ENCODE peak calls at places on chromosomes 1 and 21, in seven cellular contexts. One of them, this sample, is unnamed.

GRCh38 chr1:231731262-231731661 is 104.7 kb downstream of the DISC1 start:
- DNase-seq in H1: no peak
- DNase-seq in H9: no peak
- DNase-seq in PC-3: no peak
- DNase-seq in adipocyte: no peak
- DNase-seq in HepG2: no peak
- DNase-seq in IMR-90: no peak
- DNase-seq in this sample: no peak

GRCh38 chr1:169348356-169349036 is 19.1 kb downstream of the NME7 start:
- DNase-seq in H1: no peak
- DNase-seq in H9: no peak
- DNase-seq in PC-3: peak
- DNase-seq in adipocyte: peak
- DNase-seq in IMR-90: peak
- DNase-seq in HepG2: peak
- DNase-seq in this sample: peak

GRCh38 chr1:109677459-109677858 is 9.6 kb downstream of the GSTM2 start:
- DNase-seq in adipocyte: no peak
- DNase-seq in H1: no peak
- DNase-seq in HepG2: no peak
- DNase-seq in IMR-90: peak
- DNase-seq in H9: no peak
- DNase-seq in PC-3: no peak
- DNase-seq in this sample: no peak

GRCh38 chr1:152436593-152437338 is 22.7 kb upstream of the CRNN start:
- DNase-seq in IMR-90: no peak
- DNase-seq in HepG2: no peak
- DNase-seq in adipocyte: no peak
- DNase-seq in PC-3: peak
- DNase-seq in H1: no peak
- DNase-seq in H9: no peak
- DNase-seq in this sample: no peak

GRCh38 chr1:231702804-231703203 is 76.2 kb downstream of the DISC1 start:
- DNase-seq in H1: no peak
- DNase-seq in PC-3: peak
- DNase-seq in H9: no peak
- DNase-seq in HepG2: no peak
- DNase-seq in adipocyte: peak
- DNase-seq in IMR-90: peak
- DNase-seq in this sample: no peak

GRCh38 chr1:44812822-44813543 is 4.7 kb downstream of the BTBD19 start:
- DNase-seq in PC-3: no peak
- DNase-seq in HepG2: no peak
- DNase-seq in H1: no peak
- DNase-seq in adipocyte: no peak
- DNase-seq in H9: peak
- DNase-seq in IMR-90: no peak
- DNase-seq in this sample: no peak

GRCh38 chr21:15682182-15682895 is 47.4 kb upstream of the USP25 start:
- DNase-seq in H9: no peak
- DNase-seq in HepG2: peak
- DNase-seq in H1: no peak
- DNase-seq in adipocyte: peak
- DNase-seq in PC-3: peak
- DNase-seq in IMR-90: peak
- DNase-seq in this sample: no peak

GRCh38 chr1:112267929-112268328 is 128.1 kb upstream of the CTTNBP2NL start:
- DNase-seq in adipocyte: no peak
- DNase-seq in PC-3: no peak
- DNase-seq in H1: no peak
- DNase-seq in IMR-90: no peak
- DNase-seq in HepG2: no peak
- DNase-seq in H9: no peak
- DNase-seq in this sample: no peak

GRCh38 chr1:6465461-6466005 is 440 bp downstream of the TNFRSF25 start:
- DNase-seq in IMR-90: no peak
- DNase-seq in H1: no peak
- DNase-seq in H9: no peak
- DNase-seq in PC-3: no peak
- DNase-seq in HepG2: no peak
- DNase-seq in adipocyte: no peak
- DNase-seq in this sample: no peak

GRCh38 chr1:26469558-26469957 is 2.7 kb upstream of the HMGN2 start:
- DNase-seq in HepG2: no peak
- DNase-seq in PC-3: no peak
- DNase-seq in H9: no peak
- DNase-seq in adipocyte: no peak
- DNase-seq in IMR-90: no peak
- DNase-seq in H1: no peak
- DNase-seq in this sample: no peak

GRCh38 chr1:201447911-201448871 is 20.8 kb downstream of the PHLDA3 start:
- DNase-seq in H9: peak
- DNase-seq in adipocyte: peak
- DNase-seq in PC-3: peak
- DNase-seq in IMR-90: peak
- DNase-seq in HepG2: peak
- DNase-seq in H1: peak
- DNase-seq in this sample: peak

GRCh38 chr1:165841582-165842362 is 14.4 kb downstream of the UCK2 start:
- DNase-seq in HepG2: peak
- DNase-seq in H1: no peak
- DNase-seq in IMR-90: peak
- DNase-seq in adipocyte: peak
- DNase-seq in PC-3: peak
- DNase-seq in H9: no peak
- DNase-seq in this sample: no peak

GRCh38 chr21:44414291-44415072 is 40.8 kb upstream of the LRRC3 start:
- DNase-seq in PC-3: no peak
- DNase-seq in HepG2: no peak
- DNase-seq in H9: peak
- DNase-seq in H1: no peak
- DNase-seq in IMR-90: no peak
- DNase-seq in adipocyte: no peak
- DNase-seq in this sample: no peak

GRCh38 chr1:243470492-243470891 is 214.7 kb downstream of the SDCCAG8 start:
- DNase-seq in IMR-90: no peak
- DNase-seq in PC-3: no peak
- DNase-seq in H9: no peak
- DNase-seq in adipocyte: no peak
- DNase-seq in H1: no peak
- DNase-seq in HepG2: no peak
- DNase-seq in this sample: no peak

GRCh38 chr21:34202553-34203332 is 129.4 kb downstream of the MRPS6 start:
- DNase-seq in H9: peak
- DNase-seq in PC-3: no peak
- DNase-seq in IMR-90: no peak
- DNase-seq in adipocyte: no peak
- DNase-seq in H1: no peak
- DNase-seq in HepG2: no peak
- DNase-seq in this sample: peak

GRCh38 chr1:3454811-3455618 is 550 bp downstream of the ARHGEF16 start:
- DNase-seq in PC-3: peak
- DNase-seq in adipocyte: no peak
- DNase-seq in IMR-90: no peak
- DNase-seq in H9: peak
- DNase-seq in H1: peak
- DNase-seq in HepG2: peak
- DNase-seq in this sample: peak

GRCh38 chr1:225461533-225462428 is 33.9 kb upstream of the LBR start:
- DNase-seq in adipocyte: no peak
- DNase-seq in H1: no peak
- DNase-seq in HepG2: no peak
- DNase-seq in H9: no peak
- DNase-seq in IMR-90: no peak
- DNase-seq in PC-3: no peak
- DNase-seq in this sample: no peak
- H3K9ac ChIP-seq in adipocyte: no peak
- H3K9ac ChIP-seq in H1: no peak
- H3K9ac ChIP-seq in HepG2: no peak
- H3K9ac ChIP-seq in H9: no peak
- H3K9ac ChIP-seq in IMR-90: no peak
- H3K9ac ChIP-seq in PC-3: no peak
- H3K9ac ChIP-seq in this sample: peak

GRCh38 chr1:119631086-119631432 is 17.0 kb downstream of the ZNF697 start:
- DNase-seq in H9: no peak
- DNase-seq in adipocyte: no peak
- DNase-seq in H1: no peak
- DNase-seq in HepG2: no peak
- DNase-seq in PC-3: no peak
- DNase-seq in IMR-90: no peak
- DNase-seq in this sample: no peak

GRCh38 chr1:119632103-119632490 is 16.0 kb downstream of the ZNF697 start:
- DNase-seq in HepG2: no peak
- DNase-seq in H1: no peak
- DNase-seq in H9: no peak
- DNase-seq in IMR-90: no peak
- DNase-seq in adipocyte: no peak
- DNase-seq in PC-3: no peak
- DNase-seq in this sample: no peak

GRCh38 chr1:119633575-119634325 is 14.3 kb downstream of the ZNF697 start:
- DNase-seq in HepG2: no peak
- DNase-seq in H1: no peak
- DNase-seq in adipocyte: no peak
- DNase-seq in PC-3: no peak
- DNase-seq in IMR-90: no peak
- DNase-seq in H9: no peak
- DNase-seq in this sample: no peak

GRCh38 chr1:119632836-119633235 is 15.2 kb downstream of the ZNF697 start:
- DNase-seq in H1: no peak
- DNase-seq in IMR-90: no peak
- DNase-seq in PC-3: no peak
- DNase-seq in H9: no peak
- DNase-seq in HepG2: no peak
- DNase-seq in adipocyte: no peak
- DNase-seq in this sample: no peak

GRCh38 chr1:119631433-119632102 is 16.5 kb downstream of the ZNF697 start:
- DNase-seq in PC-3: peak
- DNase-seq in H1: no peak
- DNase-seq in H9: peak
- DNase-seq in IMR-90: peak
- DNase-seq in adipocyte: peak
- DNase-seq in HepG2: peak
- DNase-seq in this sample: no peak
- H3K9ac ChIP-seq in PC-3: no peak
- H3K9ac ChIP-seq in H1: no peak
- H3K9ac ChIP-seq in H9: no peak
- H3K9ac ChIP-seq in IMR-90: peak
- H3K9ac ChIP-seq in adipocyte: peak
- H3K9ac ChIP-seq in HepG2: peak
- H3K9ac ChIP-seq in this sample: peak

GRCh38 chr1:236751935-236752334 is 43.2 kb upstream of the MTR start:
- DNase-seq in H9: no peak
- DNase-seq in PC-3: no peak
- DNase-seq in HepG2: no peak
- DNase-seq in IMR-90: no peak
- DNase-seq in adipocyte: no peak
- DNase-seq in H1: no peak
- DNase-seq in this sample: no peak

GRCh38 chr1:236753554-236753953 is 41.5 kb upstream of the MTR start:
- DNase-seq in H9: peak
- DNase-seq in adipocyte: peak
- DNase-seq in H1: peak
- DNase-seq in IMR-90: peak
- DNase-seq in PC-3: peak
- DNase-seq in HepG2: peak
- DNase-seq in this sample: peak

GRCh38 chr1:236754525-236755210 is 40.4 kb upstream of the MTR start:
- DNase-seq in adipocyte: no peak
- DNase-seq in HepG2: no peak
- DNase-seq in PC-3: no peak
- DNase-seq in H9: no peak
- DNase-seq in IMR-90: no peak
- DNase-seq in H1: no peak
- DNase-seq in this sample: no peak

GRCh38 chr1:236751385-236751784 is 43.7 kb upstream of the MTR start:
- DNase-seq in IMR-90: no peak
- DNase-seq in H1: no peak
- DNase-seq in PC-3: no peak
- DNase-seq in HepG2: no peak
- DNase-seq in H9: no peak
- DNase-seq in adipocyte: no peak
- DNase-seq in this sample: no peak

GRCh38 chr1:236753964-236754363 is 41.1 kb upstream of the MTR start:
- DNase-seq in HepG2: no peak
- DNase-seq in H1: no peak
- DNase-seq in IMR-90: no peak
- DNase-seq in adipocyte: no peak
- DNase-seq in PC-3: no peak
- DNase-seq in H9: no peak
- DNase-seq in this sample: no peak
- H3K9ac ChIP-seq in HepG2: no peak
- H3K9ac ChIP-seq in H1: no peak
- H3K9ac ChIP-seq in IMR-90: no peak
- H3K9ac ChIP-seq in adipocyte: no peak
- H3K9ac ChIP-seq in PC-3: no peak
- H3K9ac ChIP-seq in H9: no peak
- H3K9ac ChIP-seq in this sample: no peak

GRCh38 chr1:158644479-158644878 is 39.4 kb downstream of the OR10Z1 start:
- DNase-seq in HepG2: no peak
- DNase-seq in IMR-90: no peak
- DNase-seq in H9: no peak
- DNase-seq in adipocyte: no peak
- DNase-seq in PC-3: no peak
- DNase-seq in H1: no peak
- DNase-seq in this sample: no peak
- H3K9ac ChIP-seq in HepG2: no peak
- H3K9ac ChIP-seq in IMR-90: no peak
- H3K9ac ChIP-seq in H9: no peak
- H3K9ac ChIP-seq in adipocyte: no peak
- H3K9ac ChIP-seq in PC-3: no peak
- H3K9ac ChIP-seq in H1: no peak
- H3K9ac ChIP-seq in this sample: no peak

DNA sequence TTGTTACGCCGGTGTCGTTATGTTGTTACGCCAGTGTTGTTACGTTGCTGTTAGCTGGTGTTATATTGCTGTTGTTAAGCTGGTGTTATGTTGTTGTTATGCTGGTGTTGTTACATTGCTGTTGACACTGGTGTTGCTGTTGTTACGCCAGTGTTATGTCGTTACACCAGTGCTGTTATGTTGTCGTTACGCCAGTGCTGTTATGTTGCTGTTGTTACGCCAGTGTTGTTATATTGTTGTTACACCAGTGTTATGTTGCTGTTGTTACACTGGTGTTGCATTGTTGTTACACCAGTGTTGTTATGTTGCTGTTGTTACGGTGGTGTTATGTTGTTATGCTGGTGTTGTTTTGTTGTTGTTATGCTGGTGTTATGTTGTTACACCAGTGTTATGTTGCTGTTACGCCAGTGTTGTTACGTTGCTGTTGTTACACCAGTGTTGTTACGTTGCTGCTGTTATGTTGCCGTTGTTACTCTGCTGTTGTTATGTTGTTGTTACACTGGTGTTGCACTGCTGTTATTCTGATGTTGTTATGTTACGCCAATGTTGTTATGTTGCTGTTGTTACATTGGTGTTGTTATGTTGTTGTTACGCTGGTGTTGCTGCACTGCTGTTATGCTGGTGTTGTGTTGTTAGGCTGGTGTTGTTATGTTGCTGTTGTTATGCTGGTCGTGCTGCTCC is 25.7 kb downstream of the H6PD start:
- DNase-seq in HepG2: no peak
- DNase-seq in H9: no peak
- DNase-seq in H1: no peak
- DNase-seq in PC-3: no peak
- DNase-seq in adipocyte: no peak
- DNase-seq in IMR-90: no peak
- DNase-seq in this sample: no peak
- H3K9ac ChIP-seq in HepG2: no peak
- H3K9ac ChIP-seq in H9: no peak
- H3K9ac ChIP-seq in H1: no peak
- H3K9ac ChIP-seq in PC-3: no peak
- H3K9ac ChIP-seq in adipocyte: no peak
- H3K9ac ChIP-seq in IMR-90: no peak
- H3K9ac ChIP-seq in this sample: no peak